ENCODE peak calls at places on chromosomes 3 and 15, in nine cellular contexts. W is hypothalamus; H is activated T-helper 1 cell treated with Interleukin-2 at 50 U/mL for 16 hours; D is cortex of kidney; V is HFFc6; N is H4; B is T-helper 2 cell; A is activated CD4-positive, alpha-beta T cell treated with anti-CD3 and anti-CD28 coated beads, Interleukin-2, amount 50 U/mL, for 48 hours; G is psoas muscle. O is an unnamed sample.

GRCh38 chr15:77486542-77487478 is 66.1 kb downstream of the HMG20A start:
- DNase-seq in W (no peak), H (no peak), D (no peak), V (no peak), N (no peak), B (no peak), A (no peak), G (no peak), O (no peak)

GRCh38 chr15:29821416-29822099 is 710 bp downstream of the TJP1 start:
- DNase-seq in W (peak), H (no peak), D (no peak), V (peak), N (peak), B (peak), A (peak), G (peak), O (peak)

GRCh38 chr15:71066983-71067382 is 48.3 kb upstream of the THSD4 start:
- DNase-seq in W (no peak), H (no peak), D (no peak), V (peak), N (no peak), B (no peak), A (no peak), G (no peak), O (no peak)

GRCh38 chr3:192772495-192772894 is 45.2 kb upstream of the FGF12 start:
- DNase-seq in W (peak), H (no peak), D (no peak), V (peak), N (peak), B (no peak), A (no peak), G (no peak), O (no peak)

GRCh38 chr3:73729969-73730440 is 105.3 kb upstream of the PDZRN3 start:
- DNase-seq in W (no peak), H (no peak), D (no peak), V (no peak), N (no peak), B (no peak), A (no peak), G (peak), O (no peak)

GRCh38 chr3:111566844-111567243 is 24.8 kb downstream of the CD96 start:
- DNase-seq in W (no peak), H (no peak), D (no peak), V (no peak), N (no peak), B (no peak), A (no peak), G (no peak), O (no peak)

GRCh38 chr3:194383276-194383940 is 13.9 kb upstream of the LRRC15 start:
- DNase-seq in W (no peak), H (no peak), D (no peak), V (no peak), N (no peak), B (no peak), A (no peak), G (no peak), O (no peak)

GRCh38 chr3:64048631-64049061 is 25.4 kb upstream of the PSMD6 start:
- DNase-seq in W (no peak), H (no peak), D (no peak), V (peak), N (peak), B (no peak), A (peak), G (no peak), O (no peak)

GRCh38 chr3:144294659-144295538 is 323.3 kb downstream of the DIPK2A start:
- DNase-seq in W (no peak), H (no peak), D (no peak), V (no peak), N (no peak), B (peak), A (no peak), G (no peak), O (no peak)

GRCh38 chr3:98726084-98726483 is 37.1 kb upstream of the ST3GAL6 start:
- DNase-seq in W (no peak), H (no peak), D (no peak), V (peak), N (no peak), B (no peak), A (no peak), G (no peak), O (no peak)

GRCh38 chr15:76060098-76060989 is 559 bp downstream of the TMEM266 start:
- DNase-seq in W (no peak), H (no peak), D (no peak), V (no peak), N (no peak), B (peak), A (peak), G (no peak), O (no peak)

GRCh38 chr15:31586841-31587240 is 260.2 kb downstream of the KLF13 start:
- DNase-seq in W (no peak), H (no peak), D (no peak), V (peak), N (no peak), B (no peak), A (no peak), G (no peak), O (no peak)

GRCh38 chr3:6921041-6921440 is 60.1 kb downstream of the GRM7 start:
- DNase-seq in W (no peak), H (no peak), D (no peak), V (no peak), N (peak), B (no peak), A (no peak), G (no peak), O (no peak)

GRCh38 chr3:9402410-9403228 is 5.2 kb downstream of the SETD5 start:
- DNase-seq in W (no peak), H (no peak), D (no peak), V (no peak), N (no peak), B (no peak), A (no peak), G (no peak), O (no peak)

GRCh38 chr15:68278345-68279217 is 1.0 kb downstream of the FEM1B start:
- DNase-seq in W (no peak), H (no peak), D (no peak), V (no peak), N (peak), B (peak), A (peak), G (no peak), O (no peak)

GRCh38 chr3:72299321-72299802 is 514.4 kb upstream of the PROK2 start:
- DNase-seq in W (no peak), H (no peak), D (no peak), V (peak), N (no peak), B (no peak), A (no peak), G (peak), O (no peak)

GRCh38 chr15:79004336-79004735 is 59.5 kb upstream of the CTSH start:
- DNase-seq in W (no peak), H (no peak), D (no peak), V (peak), N (peak), B (peak), A (no peak), G (no peak), O (no peak)

GRCh38 chr3:168457973-168458539 is 362.3 kb upstream of the GOLIM4 start:
- DNase-seq in W (no peak), H (no peak), D (no peak), V (no peak), N (no peak), B (no peak), A (no peak), G (no peak), O (no peak)

GRCh38 chr3:56884387-56884786 is 82.6 kb upstream of the ARHGEF3 start:
- DNase-seq in W (no peak), H (no peak), D (no peak), V (peak), N (no peak), B (no peak), A (no peak), G (no peak), O (no peak)

GRCh38 chr3:173109143-173109542 is 31.9 kb downstream of the SPATA16 start:
- DNase-seq in W (no peak), H (no peak), D (no peak), V (no peak), N (no peak), B (no peak), A (no peak), G (no peak), O (no peak)

GRCh38 chr15:71219646-71220045 is 104.4 kb downstream of the THSD4 start:
- DNase-seq in W (no peak), H (no peak), D (no peak), V (peak), N (peak), B (no peak), A (no peak), G (no peak), O (no peak)

GRCh38 chr15:40429068-40429707 is 11.6 kb upstream of the BAHD1 start:
- DNase-seq in W (no peak), H (no peak), D (no peak), V (no peak), N (no peak), B (no peak), A (no peak), G (no peak), O (no peak)

GRCh38 chr3:189099031-189099471 is 72.7 kb upstream of the TPRG1 start:
- DNase-seq in W (no peak), H (no peak), D (no peak), V (no peak), N (no peak), B (no peak), A (no peak), G (peak), O (no peak)

GRCh38 chr3:66577804-66578203 is 77.0 kb upstream of the LRIG1 start:
- DNase-seq in W (no peak), H (no peak), D (no peak), V (no peak), N (no peak), B (no peak), A (no peak), G (no peak), O (no peak)

GRCh38 chr3:157669403-157669802 is 166.2 kb upstream of the VEPH1 start:
- DNase-seq in W (no peak), H (no peak), D (no peak), V (no peak), N (no peak), B (no peak), A (no peak), G (no peak), O (no peak)

GRCh38 chr3:184234224-184234623 is 4.8 kb downstream of the VWA5B2 start:
- DNase-seq in W (no peak), H (no peak), D (no peak), V (peak), N (peak), B (no peak), A (no peak), G (peak), O (peak)

GRCh38 chr3:150870406-150870805 is 34.8 kb downstream of the MINDY4B start:
- DNase-seq in W (no peak), H (no peak), D (no peak), V (peak), N (no peak), B (no peak), A (no peak), G (no peak), O (no peak)

GRCh38 chr3:32467333-32468070 is 35.1 kb downstream of the CMTM6 start:
- DNase-seq in W (peak), H (peak), D (no peak), V (peak), N (peak), B (peak), A (peak), G (peak), O (no peak)

O was measured in GOT3.